ENCODE peak calls at places on chromosomes 1 and 21, in four cellular contexts. One of them, this sample, is unnamed.

GRCh38 chr1:237814319-237814924 is 76.3 kb downstream of the ZP4 start:
- DNase-seq in A549: no peak
- DNase-seq in GM23248: peak; percentile 28
- DNase-seq in prostate gland: no peak
- DNase-seq in this sample: no peak

GRCh38 chr1:109134423-109134822 is 20.5 kb downstream of the ELAPOR1 start:
- DNase-seq in A549: no peak
- DNase-seq in GM23248: no peak
- DNase-seq in prostate gland: no peak
- DNase-seq in this sample: no peak

GRCh38 chr1:59061876-59062275 is 235.0 kb upstream of the FGGY start:
- DNase-seq in A549: no peak
- DNase-seq in GM23248: peak; percentile 96
- DNase-seq in prostate gland: peak; percentile 59
- DNase-seq in this sample: peak; percentile 44

GRCh38 chr1:175150596-175151319 is 41.8 kb downstream of the KIAA0040 start:
- DNase-seq in A549: peak; percentile 20
- DNase-seq in GM23248: peak; percentile 79
- DNase-seq in prostate gland: no peak
- DNase-seq in this sample: no peak

GRCh38 chr1:46197551-46198025 is 646 bp downstream of the POMGNT1 start:
- DNase-seq in A549: no peak
- DNase-seq in GM23248: peak; percentile 35
- DNase-seq in prostate gland: no peak
- DNase-seq in this sample: no peak

GRCh38 chr1:168783424-168783823 is 54.4 kb upstream of the DPT start:
- DNase-seq in A549: no peak
- DNase-seq in GM23248: peak; percentile 52
- DNase-seq in prostate gland: no peak
- DNase-seq in this sample: no peak

GRCh38 chr1:211132681-211133392 is 1.1 kb downstream of the KCNH1 start:
- DNase-seq in A549: no peak
- DNase-seq in GM23248: no peak
- DNase-seq in prostate gland: no peak
- DNase-seq in this sample: no peak

GRCh38 chr1:162498442-162498785 is 796 bp downstream of the UHMK1 start:
- DNase-seq in A549: no peak
- DNase-seq in GM23248: peak; percentile 50
- DNase-seq in prostate gland: no peak
- DNase-seq in this sample: no peak

GRCh38 chr1:14363191-14363590 is 235.3 kb upstream of the KAZN start:
- DNase-seq in A549: no peak
- DNase-seq in GM23248: peak; percentile 56
- DNase-seq in prostate gland: no peak
- DNase-seq in this sample: no peak

GRCh38 chr1:31064115-31064514 is 1.4 kb downstream of the PUM1 start:
- DNase-seq in A549: no peak
- DNase-seq in GM23248: peak; percentile 31
- DNase-seq in prostate gland: no peak
- DNase-seq in this sample: no peak

GRCh38 chr21:43277481-43278351 is 108.9 kb downstream of the CRYAA start:
- DNase-seq in A549: no peak
- DNase-seq in GM23248: no peak
- DNase-seq in prostate gland: no peak
- DNase-seq in this sample: peak; percentile 60

GRCh38 chr1:94154989-94155388 is 34.0 kb upstream of the ABCA4 start:
- DNase-seq in A549: no peak
- DNase-seq in GM23248: no peak
- DNase-seq in prostate gland: no peak
- DNase-seq in this sample: no peak

GRCh38 chr1:148263128-148263905 is 111.2 kb upstream of the NBPF11 start:
- DNase-seq in A549: peak; percentile 65
- DNase-seq in GM23248: peak; percentile 78
- DNase-seq in prostate gland: peak; percentile 63
- DNase-seq in this sample: peak; percentile 65

GRCh38 chr1:59017501-59018231 is 233.8 kb upstream of the JUN start:
- DNase-seq in A549: no peak
- DNase-seq in GM23248: peak; percentile 22
- DNase-seq in prostate gland: no peak
- DNase-seq in this sample: no peak

GRCh38 chr1:39144943-39145650 is 59.4 kb upstream of the MACF1 start:
- DNase-seq in A549: no peak
- DNase-seq in GM23248: no peak
- DNase-seq in prostate gland: no peak
- DNase-seq in this sample: no peak

GRCh38 chr1:39145651-39145970 is 58.9 kb upstream of the MACF1 start:
- DNase-seq in A549: no peak
- DNase-seq in GM23248: peak; percentile 17
- DNase-seq in prostate gland: no peak
- DNase-seq in this sample: no peak

GRCh38 chr1:39147099-39148025 is 57.1 kb upstream of the MACF1 start:
- DNase-seq in A549: no peak
- DNase-seq in GM23248: no peak
- DNase-seq in prostate gland: no peak
- DNase-seq in this sample: no peak

GRCh38 chr1:39148942-39149341 is 55.6 kb upstream of the MACF1 start:
- DNase-seq in A549: no peak
- DNase-seq in GM23248: no peak
- DNase-seq in prostate gland: no peak
- DNase-seq in this sample: no peak

GRCh38 chr1:39146681-39147080 is 57.8 kb upstream of the MACF1 start:
- DNase-seq in A549: no peak
- DNase-seq in GM23248: no peak
- DNase-seq in prostate gland: no peak
- DNase-seq in this sample: no peak
- H3K4me1 ChIP-seq in A549: peaks cover 29% of the 10 kb centered on the region
- H3K4me1 ChIP-seq in GM23248: peaks cover 24% of the 10 kb centered on the region
- H3K4me1 ChIP-seq in prostate gland: peaks cover 4% of the 10 kb centered on the region
- H3K4me1 ChIP-seq in this sample: peaks cover 25% of the 10 kb centered on the region

DNA sequence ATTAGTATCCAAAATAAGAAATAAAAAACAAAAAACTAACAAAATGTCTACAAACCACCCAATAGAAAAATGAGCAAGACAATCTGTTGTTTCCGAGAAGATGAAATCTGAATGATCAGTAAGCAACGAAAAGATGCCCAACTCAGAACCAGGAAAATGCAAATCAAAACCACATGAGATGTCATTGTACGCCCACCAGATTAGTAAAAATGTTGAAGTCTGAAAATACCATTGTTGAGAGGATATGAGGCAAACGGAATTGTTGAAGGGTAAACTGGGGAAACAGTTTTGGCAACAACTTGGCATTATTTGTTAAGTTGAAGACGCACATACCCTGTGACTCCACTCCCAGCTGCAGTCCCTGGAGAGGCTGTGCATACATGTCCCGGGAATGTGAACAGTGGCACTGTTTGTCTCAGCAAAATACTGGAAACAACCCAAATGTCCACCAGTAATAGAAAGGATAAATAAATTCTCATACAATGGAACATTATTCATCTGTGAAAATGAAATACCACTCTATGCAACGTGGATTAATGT is 10.6 kb downstream of the ZBTB17 start:
- DNase-seq in A549: no peak
- DNase-seq in GM23248: peak; percentile 88
- DNase-seq in prostate gland: no peak
- DNase-seq in this sample: no peak
- H3K27ac ChIP-seq in A549: no peak overlapping the region
- H3K27ac ChIP-seq in GM23248: peak overlapping the region; percentile 90
- H3K27ac ChIP-seq in prostate gland: no peak overlapping the region
- H3K27ac ChIP-seq in this sample: no peak overlapping the region

GRCh38 chr1:70438529-70438928 is 27.5 kb downstream of the CTH start:
- DNase-seq in A549: no peak
- DNase-seq in GM23248: peak; percentile 47
- DNase-seq in prostate gland: no peak
- DNase-seq in this sample: no peak

GRCh38 chr1:70440642-70441391 is 29.7 kb downstream of the CTH start:
- DNase-seq in A549: no peak
- DNase-seq in GM23248: no peak
- DNase-seq in prostate gland: no peak
- DNase-seq in this sample: no peak

GRCh38 chr1:70443739-70444138 is 32.7 kb downstream of the CTH start:
- DNase-seq in A549: no peak
- DNase-seq in GM23248: no peak
- DNase-seq in prostate gland: no peak
- DNase-seq in this sample: no peak

GRCh38 chr1:70441392-70442035 is 30.4 kb downstream of the CTH start:
- DNase-seq in A549: no peak
- DNase-seq in GM23248: no peak
- DNase-seq in prostate gland: no peak
- DNase-seq in this sample: no peak

GRCh38 chr1:70442486-70442885 is 31.4 kb downstream of the CTH start:
- DNase-seq in A549: no peak
- DNase-seq in GM23248: peak; percentile 38
- DNase-seq in prostate gland: no peak
- DNase-seq in this sample: no peak
- H3K4me1 ChIP-seq in A549: no peaks in the 10 kb centered on the region
- H3K4me1 ChIP-seq in GM23248: no peaks in the 10 kb centered on the region
- H3K4me1 ChIP-seq in prostate gland: no peaks in the 10 kb centered on the region
- H3K4me1 ChIP-seq in this sample: peaks cover 8% of the 10 kb centered on the region

GRCh38 chr1:91651671-91652071 is 151.0 kb downstream of the CDC7 start:
- DNase-seq in A549: no peak
- DNase-seq in GM23248: peak; percentile 28
- DNase-seq in prostate gland: no peak
- DNase-seq in this sample: peak; percentile 34
- H3K27ac ChIP-seq in A549: peak overlapping the region; percentile 60
- H3K27ac ChIP-seq in GM23248: peak overlapping the region; percentile 93
- H3K27ac ChIP-seq in prostate gland: peak overlapping the region; percentile 36
- H3K27ac ChIP-seq in this sample: peak overlapping the region; percentile 58

GRCh38 chr1:83822206-83822605 is 176.7 kb downstream of the TTLL7 start:
- DNase-seq in A549: no peak
- DNase-seq in GM23248: peak; percentile 57
- DNase-seq in prostate gland: no peak
- DNase-seq in this sample: no peak
- H3K4me1 ChIP-seq in A549: no peaks in the 10 kb centered on the region
- H3K4me1 ChIP-seq in GM23248: no peaks in the 10 kb centered on the region
- H3K4me1 ChIP-seq in prostate gland: no peaks in the 10 kb centered on the region
- H3K4me1 ChIP-seq in this sample: no peaks in the 10 kb centered on the region

GRCh38 chr1:100358210-100358609 is 5.9 kb downstream of the CDC14A start:
- DNase-seq in A549: no peak
- DNase-seq in GM23248: peak; percentile 40
- DNase-seq in prostate gland: no peak
- DNase-seq in this sample: no peak
- H3K27ac ChIP-seq in A549: no peak overlapping the region
- H3K27ac ChIP-seq in GM23248: no peak overlapping the region
- H3K27ac ChIP-seq in prostate gland: peak overlapping the region; percentile 17
- H3K27ac ChIP-seq in this sample: no peak overlapping the region

GRCh38 chr1:18929686-18930085 is 26.8 kb downstream of the IFFO2 start:
- DNase-seq in A549: no peak
- DNase-seq in GM23248: peak; percentile 64
- DNase-seq in prostate gland: no peak
- DNase-seq in this sample: no peak

GRCh38 chr1:18928406-18928805 is 26.1 kb upstream of the ALDH4A1 start:
- DNase-seq in A549: no peak
- DNase-seq in GM23248: no peak
- DNase-seq in prostate gland: no peak
- DNase-seq in this sample: no peak

GRCh38 chr1:18927654-18928272 is 25.4 kb upstream of the ALDH4A1 start:
- DNase-seq in A549: no peak
- DNase-seq in GM23248: no peak
- DNase-seq in prostate gland: no peak
- DNase-seq in this sample: no peak

GRCh38 chr1:18927082-18927653 is 24.8 kb upstream of the ALDH4A1 start:
- DNase-seq in A549: no peak
- DNase-seq in GM23248: no peak
- DNase-seq in prostate gland: no peak
- DNase-seq in this sample: no peak

DNA sequence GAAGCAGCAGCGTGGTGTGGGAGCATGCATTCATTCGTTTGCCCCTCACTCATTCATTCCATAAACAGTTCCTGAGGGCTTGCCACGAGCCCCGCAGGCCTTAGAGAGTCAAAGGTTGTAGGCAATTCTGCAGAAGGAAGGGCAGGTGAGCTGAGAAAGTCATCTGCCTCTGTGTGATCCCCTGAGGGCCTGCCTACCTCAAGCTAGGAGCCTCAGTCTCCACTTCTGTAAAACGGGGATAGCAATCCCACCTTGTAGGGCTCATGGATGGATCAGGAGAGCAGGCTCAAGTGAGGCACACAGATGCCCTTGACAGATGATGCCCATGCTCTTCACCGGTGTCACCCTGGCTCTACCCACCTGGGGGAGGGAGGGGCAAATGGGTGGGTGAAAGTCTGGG is 26.6 kb upstream of the ALDH4A1 start:
- DNase-seq in A549: no peak
- DNase-seq in GM23248: no peak
- DNase-seq in prostate gland: no peak
- DNase-seq in this sample: no peak
- H3K4me1 ChIP-seq in A549: peaks cover 79% of the 10 kb centered on the region
- H3K4me1 ChIP-seq in GM23248: peaks cover 44% of the 10 kb centered on the region
- H3K4me1 ChIP-seq in prostate gland: peaks cover 5% of the 10 kb centered on the region
- H3K4me1 ChIP-seq in this sample: peaks cover 3% of the 10 kb centered on the region

GRCh38 chr1:67690018-67690363 is 5.0 kb downstream of the GADD45A start:
- DNase-seq in A549: no peak
- DNase-seq in GM23248: no peak
- DNase-seq in prostate gland: no peak
- DNase-seq in this sample: no peak
- H3K27ac ChIP-seq in A549: no peak overlapping the region
- H3K27ac ChIP-seq in GM23248: peak overlapping the region; percentile 97
- H3K27ac ChIP-seq in prostate gland: no peak overlapping the region
- H3K27ac ChIP-seq in this sample: no peak overlapping the region

This sample was measured in lung.